ENCODE peak calls at places on chromosome 2, in seven cellular contexts. Q is H1, T is HCT116, H is GM12878, N is HepG2, F is K562, S is SK-N-SH. D is an unnamed sample.

GRCh38 chr2:163733301-163733938 is 2.4 kb downstream of the FIGN start:
- DNase-seq in Q (no peak), T (no peak), H (no peak), N (no peak), F (no peak), S (peak; percentile 21), D (no peak)

GRCh38 chr2:237723613-237724012 is 75.0 kb upstream of the RBM44 start:
- DNase-seq in Q (no peak), T (no peak), H (no peak), N (peak; percentile 74), F (peak; percentile 53), S (peak; percentile 62), D (no peak)

GRCh38 chr2:95319481-95320343 is 22.6 kb downstream of the KCNIP3 start:
- DNase-seq in Q (no peak), T (no peak), H (no peak), N (no peak), F (no peak), S (no peak), D (no peak)

GRCh38 chr2:104378853-104379374 is 475.0 kb upstream of the POU3F3 start:
- DNase-seq in Q (no peak), T (no peak), H (no peak), N (peak; percentile 4), F (no peak), S (peak; percentile 77), D (peak; percentile 30)

GRCh38 chr2:33136056-33136455 is 189.3 kb downstream of the LTBP1 start:
- DNase-seq in Q (no peak), T (no peak), H (no peak), N (no peak), F (no peak), S (no peak), D (no peak)

GRCh38 chr2:53569957-53570727 is 197.5 kb upstream of the CHAC2 start:
- DNase-seq in Q (no peak), T (no peak), H (no peak), N (no peak), F (no peak), S (no peak), D (peak; percentile 19)

GRCh38 chr2:112621792-112622527 is 23.8 kb upstream of the SLC20A1 start:
- DNase-seq in Q (no peak), T (no peak), H (no peak), N (no peak), F (no peak), S (no peak), D (peak; percentile 39)

GRCh38 chr2:229273384-229274338 is 2.6 kb upstream of the PID1 start:
- DNase-seq in Q (peak; percentile 65), T (peak; percentile 81), H (peak; percentile 11), N (peak; percentile 65), F (peak; percentile 20), S (peak; percentile 79), D (peak; percentile 54)

GRCh38 chr2:158381205-158381604 is 75.3 kb downstream of the CCDC148 start:
- DNase-seq in Q (no peak), T (no peak), H (no peak), N (no peak), F (peak; percentile 56), S (no peak), D (no peak)

GRCh38 chr2:230586328-230586982 is 126.2 kb upstream of the CAB39 start:
- DNase-seq in Q (no peak), T (no peak), H (no peak), N (no peak), F (no peak), S (no peak), D (no peak)

GRCh38 chr2:77552956-77553355 is 30.8 kb upstream of the LRRTM4 start:
- DNase-seq in Q (no peak), T (no peak), H (no peak), N (no peak), F (no peak), S (no peak), D (no peak)

GRCh38 chr2:75047189-75047812 is 88.9 kb downstream of the POLE4 start:
- DNase-seq in Q (no peak), T (no peak), H (no peak), N (peak; percentile 39), F (no peak), S (no peak), D (no peak)

GRCh38 chr2:59622599-59623308 is 930.7 kb downstream of the BCL11A start:
- DNase-seq in Q (no peak), T (no peak), H (no peak), N (no peak), F (no peak), S (no peak), D (no peak)

GRCh38 chr2:36399050-36399449 is 43.5 kb downstream of the CRIM1 start:
- DNase-seq in Q (no peak), T (no peak), H (no peak), N (no peak), F (no peak), S (no peak), D (no peak)

GRCh38 chr2:207950063-207950760 is 75.1 kb downstream of the PLEKHM3 start:
- DNase-seq in Q (no peak), T (no peak), H (no peak), N (no peak), F (no peak), S (no peak), D (no peak)

GRCh38 chr2:128413718-128414341 is 95.2 kb upstream of the HS6ST1 start:
- DNase-seq in Q (peak; percentile 31), T (no peak), H (no peak), N (no peak), F (no peak), S (peak; percentile 82), D (no peak)

GRCh38 chr2:135676031-135676430 is 65.6 kb upstream of the UBXN4 start:
- DNase-seq in Q (no peak), T (no peak), H (no peak), N (no peak), F (no peak), S (no peak), D (no peak)

GRCh38 chr2:20641123-20641985 is 9.5 kb downstream of the HS1BP3 start:
- DNase-seq in Q (no peak), T (no peak), H (no peak), N (no peak), F (no peak), S (no peak), D (no peak)

GRCh38 chr2:24018241-24018640 is 8.4 kb downstream of the MFSD2B start:
- DNase-seq in Q (no peak), T (no peak), H (no peak), N (no peak), F (no peak), S (no peak), D (no peak)

GRCh38 chr2:50754514-50754913 is 277.4 kb downstream of the NRXN1 start:
- DNase-seq in Q (no peak), T (no peak), H (no peak), N (no peak), F (no peak), S (no peak), D (no peak)

GRCh38 chr2:120715941-120716340 is 19.7 kb upstream of the GLI2 start:
- DNase-seq in Q (no peak), T (no peak), H (no peak), N (no peak), F (no peak), S (no peak), D (no peak)

GRCh38 chr2:1974391-1974790 is 230.1 kb upstream of the PXDN start:
- DNase-seq in Q (no peak), T (no peak), H (no peak), N (no peak), F (no peak), S (no peak), D (no peak)

GRCh38 chr2:45962522-45962921 is 311.0 kb downstream of the PRKCE start:
- DNase-seq in Q (no peak), T (peak; percentile 68), H (no peak), N (no peak), F (no peak), S (peak; percentile 68), D (no peak)

GRCh38 chr2:216112926-216113325 is 3.8 kb downstream of the XRCC5 start:
- DNase-seq in Q (no peak), T (no peak), H (no peak), N (no peak), F (no peak), S (no peak), D (no peak)
- TF ChIP-seq JUND in Q (no peak), T (no peak), H (no peak), N (no peak), F (no peak), S (no peak), D (no peak)

GRCh38 chr2:15974203-15974452 is 33.8 kb downstream of the MYCN start:
- DNase-seq in Q (no peak), T (no peak), H (no peak), N (no peak), F (no peak), S (no peak), D (no peak)
- TF ChIP-seq JUND in Q (no peak), T (no peak), H (no peak), N (no peak), F (no peak), S (no peak), D (no peak)

GRCh38 chr2:216221806-216222205 is 112.7 kb downstream of the XRCC5 start:
- DNase-seq in Q (no peak), T (no peak), H (no peak), N (peak; percentile 17), F (no peak), S (no peak), D (no peak)

GRCh38 chr2:216219866-216220265 is 110.7 kb downstream of the XRCC5 start:
- DNase-seq in Q (no peak), T (no peak), H (no peak), N (no peak), F (no peak), S (no peak), D (no peak)

GRCh38 chr2:216217904-216218260 is 108.7 kb downstream of the XRCC5 start:
- DNase-seq in Q (no peak), T (no peak), H (no peak), N (no peak), F (no peak), S (no peak), D (no peak)

GRCh38 chr2:216220976-216221375 is 111.8 kb downstream of the XRCC5 start:
- DNase-seq in Q (no peak), T (no peak), H (no peak), N (no peak), F (no peak), S (no peak), D (no peak)

GRCh38 chr2:216222650-216223352 is 113.7 kb downstream of the XRCC5 start:
- DNase-seq in Q (no peak), T (no peak), H (peak; percentile 64), N (no peak), F (no peak), S (no peak), D (no peak)
- TF ChIP-seq JUND in Q (no peak), T (no peak), H (no peak), N (no peak), F (no peak), S (peak; percentile 14), D (no peak)

DNA sequence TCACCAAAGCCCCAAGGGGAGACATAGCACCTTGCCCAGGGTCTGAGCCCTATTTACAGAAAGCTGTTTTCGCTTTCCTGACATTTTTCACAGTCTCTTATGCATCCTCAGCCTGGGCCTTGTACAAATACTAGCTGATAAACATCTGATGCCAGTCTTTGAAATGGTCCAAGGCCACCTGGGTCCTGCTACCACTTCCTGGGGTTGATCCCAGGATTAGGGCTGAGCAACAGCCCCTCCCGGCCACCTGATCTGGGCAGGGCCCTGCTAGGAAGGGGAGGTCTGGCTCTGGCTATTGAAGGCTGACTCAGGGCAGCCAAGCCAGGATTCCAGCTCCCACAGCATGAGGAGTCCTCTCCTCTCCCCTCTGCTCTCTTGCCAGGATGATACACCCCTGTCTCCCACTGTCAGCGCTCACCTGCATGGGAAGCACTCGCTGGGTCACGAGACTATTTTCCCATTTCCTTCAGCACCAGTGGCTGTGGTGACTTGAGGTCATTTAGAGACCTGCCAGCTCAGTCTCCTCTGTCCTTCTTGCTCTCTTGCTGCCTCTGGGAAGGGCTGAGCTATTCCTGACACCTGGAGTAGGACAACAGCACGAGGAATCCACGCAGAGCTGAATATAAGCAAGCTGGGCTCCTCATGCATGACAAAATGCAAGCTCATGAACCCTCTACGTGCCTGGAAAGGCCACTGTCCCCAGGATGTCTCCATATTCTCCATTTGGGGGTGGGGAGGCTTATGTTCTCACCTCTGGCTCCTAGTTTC is 53.0 kb upstream of the LGALSL start:
- DNase-seq in Q (no peak), T (no peak), H (no peak), N (peak; percentile 60), F (no peak), S (no peak), D (no peak)
- TF ChIP-seq JUND in Q (no peak), T (no peak), H (no peak), N (no peak), F (no peak), S (no peak), D (no peak)

D was measured in T47D.